ENCODE peak calls at places on chromosomes 1 and 21, in five cellular contexts. I is GM23248, Z is PC-3, M is MM.1S, A is neural progenitor cell. G is an unnamed sample.

GRCh38 chr1:18114726-18115410 is 7.3 kb downstream of the IGSF21 start:
- DNase-seq in I (no peak), M (no peak), Z (no peak), A (no peak), G (no peak)

GRCh38 chr21:45299864-45300785 is 12.4 kb upstream of the POFUT2 start:
- DNase-seq in Z (no peak), M (no peak), I (no peak), A (no peak), G (no peak)

GRCh38 chr1:220076861-220077762 is 12.5 kb downstream of the BPNT1 start:
- DNase-seq in A (no peak), I (peak; percentile 27), Z (peak; percentile 33), M (no peak), G (no peak)

GRCh38 chr1:40050863-40051262 is 10.3 kb downstream of the CAP1 start:
- DNase-seq in I (no peak), A (no peak), Z (no peak), M (no peak), G (no peak)

GRCh38 chr1:156281281-156282142 is 1.1 kb downstream of the SMG5 start:
- DNase-seq in M (peak; percentile 91), Z (peak; percentile 44), I (peak; percentile 91), A (peak; percentile 30), G (peak; percentile 18)

GRCh38 chr1:222263791-222264190 is 284.1 kb downstream of the HHIPL2 start:
- DNase-seq in I (no peak), A (no peak), Z (no peak), M (no peak), G (no peak)

GRCh38 chr1:202214089-202214843 is 20.7 kb downstream of the LGR6 start:
- DNase-seq in I (no peak), A (peak; percentile 70), Z (no peak), M (no peak), G (peak; percentile 72)

GRCh38 chr1:44485229-44485932 is 80.3 kb downstream of the RNF220 start:
- DNase-seq in Z (peak; percentile 48), I (peak; percentile 78), A (no peak), M (no peak), G (peak; percentile 68)

GRCh38 chr1:53878492-53879105 is 11.0 kb downstream of the YIPF1 start:
- DNase-seq in M (peak; percentile 73), I (peak; percentile 74), Z (peak; percentile 76), A (peak; percentile 61), G (peak; percentile 68)

GRCh38 chr21:45251635-45252447 is 35.9 kb downstream of the POFUT2 start:
- DNase-seq in I (no peak), A (no peak), M (no peak), Z (no peak), G (no peak)

GRCh38 chr1:19003371-19004290 is 47.2 kb upstream of the IFFO2 start:
- DNase-seq in A (no peak), M (no peak), I (peak; percentile 34), Z (no peak), G (no peak)

GRCh38 chr1:98920441-98921110 is 84.1 kb downstream of the PLPPR5 start:
- DNase-seq in M (no peak), A (no peak), I (peak; percentile 91), Z (peak; percentile 85), G (no peak)

GRCh38 chr21:46206163-46207005 is 22.1 kb upstream of the SPATC1L start:
- DNase-seq in A (no peak), M (no peak), Z (no peak), I (no peak), G (no peak)

GRCh38 chr21:46194374-46195334 is 10.4 kb upstream of the SPATC1L start:
- DNase-seq in Z (no peak), M (no peak), I (no peak), A (no peak), G (no peak)

GRCh38 chr1:25247024-25247828 is at the start of gene RSRP1:
- DNase-seq in A (peak; percentile 100), I (peak; percentile 99), Z (peak; percentile 97), M (peak; percentile 99), G (peak; percentile 99)

GRCh38 chr21:37369307-37369854 is 2.8 kb downstream of the DYRK1A start:
- DNase-seq in A (no peak), M (no peak), Z (no peak), I (no peak), G (no peak)

GRCh38 chr1:85585845-85586244 is 5.3 kb downstream of the CCN1 start:
- DNase-seq in I (peak; percentile 84), Z (peak; percentile 42), M (no peak), A (no peak), G (no peak)

GRCh38 chr21:16307256-16307655 is 577.5 kb downstream of the USP25 start:
- DNase-seq in A (no peak), I (no peak), M (no peak), Z (no peak), G (no peak)

GRCh38 chr1:65284229-65284628 is 25.1 kb upstream of the DNAJC6 start:
- DNase-seq in A (no peak), Z (no peak), I (no peak), M (no peak), G (no peak)

GRCh38 chr1:184406454-184406853 is 19.6 kb downstream of the C1orf21 start:
- DNase-seq in Z (no peak), I (no peak), A (no peak), M (no peak), G (no peak)

GRCh38 chr1:26853156-26853555 is 9.8 kb upstream of the SFN start:
- DNase-seq in A (peak; percentile 81), Z (peak; percentile 99), M (peak; percentile 58), I (peak; percentile 90), G (peak; percentile 90)

GRCh38 chr1:207948536-207949250 is 37.8 kb upstream of the CD34 start:
- DNase-seq in Z (no peak), I (peak; percentile 20), A (no peak), M (no peak), G (no peak)

GRCh38 chr1:38611661-38612211 is 247.8 kb downstream of the RRAGC start:
- DNase-seq in A (no peak), I (no peak), M (no peak), Z (no peak), G (no peak)

GRCh38 chr1:225710804-225711203 is 57.9 kb upstream of the ENAH start:
- DNase-seq in M (no peak), Z (peak; percentile 93), I (peak; percentile 92), A (no peak), G (no peak)

GRCh38 chr1:19287436-19288185 is 959 bp downstream of the AKR7A3 start:
- DNase-seq in I (no peak), A (no peak), Z (no peak), M (no peak), G (no peak)

GRCh38 chr21:41899431-41900202 is 20.5 kb upstream of the PRDM15 start:
- DNase-seq in A (no peak), I (no peak), Z (no peak), M (no peak), G (no peak)

GRCh38 chr21:38914531-38915385 is 109.0 kb downstream of the ETS2 start:
- DNase-seq in Z (no peak), I (peak; percentile 44), A (no peak), M (no peak), G (peak; percentile 31)

GRCh38 chr1:22780696-22781095 is 70.1 kb downstream of the EPHB2 start:
- DNase-seq in M (no peak), I (peak; percentile 37), A (peak; percentile 66), Z (peak; percentile 39), G (peak; percentile 88)

GRCh38 chr1:61585714-61586113 is 139.2 kb downstream of the TM2D1 start:
- DNase-seq in I (peak; percentile 24), Z (peak; percentile 66), M (no peak), A (no peak), G (no peak)

GRCh38 chr1:25099343-25099951 is 132.9 kb downstream of the SYF2 start:
- DNase-seq in M (no peak), Z (no peak), A (no peak), I (no peak), G (no peak)

GRCh38 chr1:84918706-84919105 is 25.7 kb upstream of the LPAR3 start:
- DNase-seq in Z (no peak), A (no peak), I (no peak), M (no peak), G (no peak)

GRCh38 chr1:65813956-65814355 is 21.3 kb downstream of the PDE4B start:
- DNase-seq in A (no peak), Z (peak; percentile 66), I (peak; percentile 65), M (no peak), G (no peak)

GRCh38 chr1:193905288-193906085 is 719.1 kb upstream of the B3GALT2 start:
- DNase-seq in A (no peak), I (no peak), M (no peak), Z (peak; percentile 40), G (no peak)

GRCh38 chr1:3015744-3016143 is 5.5 kb upstream of the ACTRT2 start:
- DNase-seq in I (no peak), Z (no peak), A (no peak), M (no peak), G (no peak)
- TF ChIP-seq EZH2phosphoT487 in I (no peak), Z (no peak), A (no peak), M (no peak), G (no peak)

DNA sequence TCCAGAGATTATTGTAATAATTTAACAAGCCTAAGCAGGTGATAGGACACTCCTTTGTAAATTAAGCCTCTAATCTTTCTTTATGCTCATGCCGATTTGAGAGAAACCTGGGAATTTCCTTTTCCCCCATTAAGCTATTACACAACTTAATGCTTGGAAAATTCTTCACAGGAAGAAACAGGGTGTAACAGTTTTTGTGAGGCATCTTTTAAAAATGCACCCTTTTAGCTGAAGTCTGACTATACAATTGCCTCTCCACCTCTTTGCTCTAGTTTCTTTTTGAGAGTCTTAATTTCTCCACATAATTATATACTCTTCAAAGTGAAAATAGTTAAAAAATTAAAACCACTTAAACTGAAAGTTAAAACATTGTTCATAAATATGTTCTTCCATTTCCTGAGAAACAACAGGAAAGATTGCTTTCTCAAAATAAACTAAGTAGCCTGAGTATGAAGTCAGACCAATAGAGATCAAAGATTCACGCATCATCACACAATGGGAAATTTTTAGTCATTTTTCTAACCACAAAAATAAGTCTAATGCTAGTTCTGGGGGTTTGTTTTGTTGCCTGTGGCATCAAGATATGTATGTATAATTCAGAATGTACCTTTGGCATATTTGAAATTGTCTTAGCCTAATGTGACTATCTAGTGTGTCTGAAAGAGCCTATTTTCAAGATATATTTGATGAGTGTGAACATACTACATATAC is 34.7 kb downstream of the LRRC8D start:
- DNase-seq in Z (peak; percentile 51), I (peak; percentile 82), A (no peak), M (no peak), G (no peak)
- TF ChIP-seq EZH2phosphoT487 in Z (no peak), I (no peak), A (no peak), M (no peak), G (no peak)

GRCh38 chr1:77085109-77085508 is 134.1 kb downstream of the PIGK start:
- DNase-seq in Z (no peak), A (peak; percentile 24), I (no peak), M (no peak), G (no peak)
- TF ChIP-seq EZH2phosphoT487 in Z (no peak), A (no peak), I (no peak), M (no peak), G (no peak)

GRCh38 chr1:37166005-37166404 is 131.7 kb upstream of the GRIK3 start:
- DNase-seq in I (no peak), Z (no peak), M (no peak), A (no peak), G (no peak)

GRCh38 chr1:37167479-37167878 is 133.2 kb upstream of the GRIK3 start:
- DNase-seq in Z (no peak), A (no peak), I (no peak), M (no peak), G (no peak)

GRCh38 chr1:37171651-37172050 is 137.3 kb upstream of the GRIK3 start:
- DNase-seq in Z (no peak), M (no peak), I (no peak), A (no peak), G (no peak)

GRCh38 chr1:37169743-37170275 is 135.5 kb upstream of the GRIK3 start:
- DNase-seq in I (no peak), Z (no peak), A (peak; percentile 20), M (no peak), G (no peak)

GRCh38 chr1:37169241-37169640 is 134.9 kb upstream of the GRIK3 start:
- DNase-seq in A (no peak), M (no peak), I (no peak), Z (no peak), G (no peak)
- TF ChIP-seq EZH2phosphoT487 in A (no peak), M (no peak), I (no peak), Z (no peak), G (no peak)

G was measured in GM23338.